ENCODE peak calls at places on chromosomes 1 and 21, in eight cellular contexts. V is naive thymus-derived CD4-positive, alpha-beta T cell; L is cardiac muscle cell; A is colonic mucosa; I is PC-3; K is thoracic aorta; S is lower lobe of right lung; C is CD8-positive, alpha-beta T cell. F is an unnamed sample.

GRCh38 chr1:232570007-232570406 is 59.9 kb downstream of the SIPA1L2 start:
- DNase-seq in L (peak; percentile 55), S (no peak), C (no peak), K (no peak), A (no peak), V (no peak), I (no peak), F (no peak)

GRCh38 chr21:37811711-37812110 is 104.5 kb downstream of the KCNJ6 start:
- DNase-seq in A (no peak), L (peak; percentile 3), V (no peak), I (no peak), S (no peak), K (no peak), C (no peak), F (peak; percentile 25)

GRCh38 chr21:35578831-35579470 is 481.4 kb downstream of the SETD4 start:
- DNase-seq in L (peak; percentile 27), I (no peak), C (no peak), K (no peak), S (no peak), V (no peak), A (no peak), F (peak; percentile 73)

GRCh38 chr1:173666646-173667045 is 3.0 kb downstream of the ANKRD45 start:
- DNase-seq in L (no peak), C (no peak), V (no peak), S (no peak), A (no peak), I (peak; percentile 95), K (no peak), F (peak; percentile 55)

GRCh38 chr1:228313536-228314277 is 92.9 kb downstream of the TRIM11 start:
- DNase-seq in C (no peak), L (no peak), V (no peak), I (no peak), S (peak; percentile 40), A (no peak), K (no peak), F (no peak)

GRCh38 chr1:18950415-18951026 is 6.0 kb downstream of the IFFO2 start:
- DNase-seq in C (no peak), I (no peak), K (peak; percentile 66), A (no peak), V (peak; percentile 19), S (peak; percentile 74), L (no peak), F (peak; percentile 53)

GRCh38 chr1:179007233-179007632 is 18.5 kb upstream of the FAM20B start:
- DNase-seq in S (no peak), I (peak; percentile 62), L (no peak), C (no peak), A (no peak), K (no peak), V (no peak), F (peak; percentile 15)

GRCh38 chr1:185419718-185420117 is 102.7 kb upstream of the IVNS1ABP start:
- DNase-seq in I (peak; percentile 2), C (no peak), S (no peak), K (no peak), L (no peak), A (no peak), V (no peak), F (peak; percentile 60)

GRCh38 chr1:164662955-164663354 is 104.0 kb downstream of the PBX1 start:
- DNase-seq in L (no peak), V (no peak), A (no peak), I (no peak), S (no peak), C (no peak), K (no peak), F (no peak)
- H3K4me3 ChIP-seq in L (no peak overlapping the region), V (no peak overlapping the region), A (no peak overlapping the region), I (no peak overlapping the region), S (no peak overlapping the region), C (no peak overlapping the region), K (no peak overlapping the region), F (no peak overlapping the region)

GRCh38 chr1:26993237-26994019 is at the start of gene TRNP1:
- DNase-seq in A (peak; percentile 73), K (no peak), S (peak; percentile 81), I (peak; percentile 89), V (peak; percentile 56), L (peak; percentile 82), C (peak; percentile 44), F (peak; percentile 91)
- H3K27ac ChIP-seq in A (no peak within 1 kb of the TSS), K (peak within 1 kb of the TSS; percentile 65), S (peak within 1 kb of the TSS; percentile 76), I (peak within 1 kb of the TSS; percentile 52), V (no peak within 1 kb of the TSS), L (peak within 1 kb of the TSS; percentile 35), C (no peak within 1 kb of the TSS), F (peak within 1 kb of the TSS; percentile 91)

DNA sequence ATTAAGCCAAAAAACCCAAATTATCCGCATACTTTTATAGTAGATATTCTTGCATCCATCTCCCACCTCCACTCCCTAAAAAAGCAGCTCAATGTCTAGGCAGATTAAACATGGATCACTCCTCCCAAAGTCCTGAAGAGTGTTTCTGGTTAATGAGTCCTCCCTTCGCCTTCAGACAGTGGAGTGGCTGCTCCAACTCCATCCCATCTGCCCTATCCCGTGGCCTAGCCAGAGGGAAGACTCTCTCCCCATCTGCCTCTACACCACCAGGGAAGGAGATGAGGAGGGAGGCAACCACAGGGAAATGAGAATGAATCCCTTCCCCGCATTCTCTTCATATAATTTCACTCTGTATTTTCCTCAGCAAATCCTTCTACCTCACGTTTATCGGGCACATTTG is 103.8 kb downstream of the SLC45A1 start:
- DNase-seq in L (peak; percentile 57), I (no peak), K (no peak), V (no peak), S (no peak), A (peak; percentile 56), C (no peak), F (peak; percentile 55)
- H3K4me1 ChIP-seq in L (peaks cover 56% of the 10 kb centered on the region), I (peaks cover 37% of the 10 kb centered on the region), K (peaks cover 63% of the 10 kb centered on the region), V (peaks cover 57% of the 10 kb centered on the region), S (peaks cover 67% of the 10 kb centered on the region), A (peaks cover 20% of the 10 kb centered on the region), C (peaks cover 69% of the 10 kb centered on the region), F (peaks cover 38% of the 10 kb centered on the region)

GRCh38 chr1:199815947-199816346 is 211.6 kb upstream of the NR5A2 start:
- DNase-seq in V (no peak), I (no peak), S (no peak), K (no peak), A (no peak), C (no peak), L (no peak), F (no peak)

DNA sequence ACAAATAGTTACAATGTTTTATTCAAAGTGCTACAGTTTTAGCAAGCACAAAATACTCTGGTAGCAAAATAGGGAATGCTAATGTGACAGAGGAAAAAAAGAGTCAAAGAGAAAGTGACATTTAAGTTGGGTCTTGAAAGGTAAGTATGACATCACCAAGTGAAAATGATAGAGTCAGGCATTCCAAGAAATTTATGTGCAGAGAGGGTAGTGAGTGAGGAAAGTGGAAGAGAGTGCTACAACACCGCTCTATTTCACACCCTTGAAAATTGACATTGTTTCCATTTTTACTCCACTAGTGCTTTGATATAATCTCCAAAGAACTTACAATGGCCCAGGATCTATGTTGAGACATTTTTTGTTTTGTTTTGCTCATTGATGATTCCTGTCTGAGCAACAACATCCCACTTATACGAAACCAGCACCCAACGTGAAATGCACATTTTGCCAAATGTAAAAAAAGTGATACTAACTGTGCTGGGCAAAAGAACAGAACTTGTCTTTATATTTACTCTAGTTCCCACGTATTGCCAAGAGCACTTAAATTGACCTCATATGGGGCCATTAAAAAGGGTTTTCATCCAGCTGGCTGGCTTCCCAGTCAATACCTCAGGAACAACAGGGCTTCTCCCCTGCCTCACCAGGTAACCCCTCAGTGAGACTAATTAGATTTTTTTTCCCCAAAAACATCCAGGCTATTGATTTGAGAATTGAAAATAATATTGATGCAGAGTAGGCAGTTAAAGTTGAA is 206.3 kb upstream of the NR5A2 start:
- DNase-seq in L (no peak), C (no peak), S (no peak), I (no peak), V (no peak), K (no peak), A (peak; percentile 25), F (peak; percentile 8)
- H3K4me3 ChIP-seq in L (no peak overlapping the region), C (no peak overlapping the region), S (no peak overlapping the region), I (no peak overlapping the region), V (no peak overlapping the region), K (no peak overlapping the region), A (no peak overlapping the region), F (no peak overlapping the region)

DNA sequence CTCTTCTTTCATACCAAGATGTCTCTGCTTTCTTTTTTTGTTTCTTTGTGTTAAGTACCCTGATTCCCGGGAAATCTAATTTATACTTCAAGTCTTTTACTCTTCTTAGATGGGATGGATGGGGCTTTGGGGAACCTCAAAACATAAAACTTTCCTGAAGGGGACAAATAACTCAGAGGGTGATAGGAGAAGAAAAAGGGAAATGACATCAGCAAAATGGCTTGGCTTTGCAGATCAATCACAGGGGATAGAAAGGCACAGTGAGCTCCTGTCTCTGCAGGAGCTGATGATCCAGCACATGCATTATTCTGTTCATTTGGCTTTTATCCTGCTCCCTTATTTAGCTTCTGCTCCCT is 1.4 kb upstream of the CA14 start:
- DNase-seq in V (no peak), I (no peak), A (no peak), S (no peak), C (no peak), K (no peak), L (no peak), F (no peak)
- H3K27ac ChIP-seq in V (no peak overlapping the region), I (no peak overlapping the region), A (no peak overlapping the region), S (peak overlapping the region; percentile 72), C (no peak overlapping the region), K (peak overlapping the region; percentile 45), L (peak overlapping the region; percentile 88), F (peak overlapping the region; percentile 27)

GRCh38 chr1:30698401-30698981 is 24.9 kb downstream of the MATN1 start:
- DNase-seq in V (no peak), K (no peak), L (peak; percentile 8), I (no peak), S (no peak), C (no peak), A (no peak), F (no peak)
- H3K4me1 ChIP-seq in V (no peaks in the 10 kb centered on the region), K (peaks cover 5% of the 10 kb centered on the region), L (peaks cover 6% of the 10 kb centered on the region), I (no peaks in the 10 kb centered on the region), S (no peaks in the 10 kb centered on the region), C (no peaks in the 10 kb centered on the region), A (no peaks in the 10 kb centered on the region), F (peaks cover 13% of the 10 kb centered on the region)

GRCh38 chr1:167514278-167514677 is 4.1 kb downstream of the CD247 start:
- DNase-seq in S (no peak), V (no peak), A (no peak), L (no peak), K (no peak), C (no peak), I (no peak), F (no peak)

GRCh38 chr1:167511374-167511986 is 6.8 kb downstream of the CD247 start:
- DNase-seq in C (no peak), V (no peak), S (no peak), K (no peak), I (no peak), A (no peak), L (no peak), F (no peak)

GRCh38 chr1:167510244-167510643 is 8.1 kb downstream of the CD247 start:
- DNase-seq in A (no peak), L (no peak), C (no peak), I (no peak), V (no peak), S (no peak), K (no peak), F (no peak)

GRCh38 chr1:167510880-167511279 is 7.4 kb downstream of the CD247 start:
- DNase-seq in S (no peak), K (no peak), I (no peak), L (no peak), C (no peak), A (no peak), V (no peak), F (no peak)

DNA sequence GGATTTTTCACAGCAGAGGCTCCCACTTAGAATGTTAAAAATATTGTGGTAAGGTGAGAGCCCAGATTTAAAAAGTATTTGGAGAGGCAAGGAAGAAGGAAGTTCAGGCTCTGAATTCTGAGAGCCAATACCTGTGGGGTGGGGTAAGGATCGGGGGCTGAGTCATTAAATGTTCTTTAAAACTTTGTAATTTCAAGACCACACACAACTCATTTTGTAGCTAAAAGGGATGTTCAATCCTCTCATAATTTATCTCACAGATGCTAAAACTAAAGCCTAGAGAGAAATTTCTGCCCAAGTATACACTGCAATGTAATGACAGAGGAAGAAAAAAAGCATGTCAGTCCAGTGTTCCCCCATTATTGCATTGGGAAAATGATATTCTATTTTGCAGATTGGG is 6.1 kb downstream of the CD247 start:
- DNase-seq in A (no peak), L (no peak), C (no peak), S (no peak), V (no peak), I (no peak), K (no peak), F (no peak)
- H3K4me3 ChIP-seq in A (no peak overlapping the region), L (no peak overlapping the region), C (peak overlapping the region; percentile 26), S (no peak overlapping the region), V (peak overlapping the region; percentile 46), I (no peak overlapping the region), K (no peak overlapping the region), F (no peak overlapping the region)

F was measured in GM23248.